ENCODE peak calls at places on chromosomes 16 and 17, in four cellular contexts. Y, X, K and E are unnamed samples.

GRCh38 chr17:44112284-44113280 is 10.9 kb downstream of the HDAC5 start:
- DNase-seq in Y (no peak), X (peak; percentile 45), K (no peak), E (no peak)

GRCh38 chr17:27666831-27667560 is 36.0 kb downstream of the LGALS9 start:
- DNase-seq in Y (no peak), X (no peak), K (no peak), E (no peak)

GRCh38 chr16:19936431-19936830 is 51.8 kb upstream of the GPRC5B start:
- DNase-seq in Y (no peak), X (no peak), K (no peak), E (no peak)

GRCh38 chr16:9092963-9093477 is 1.6 kb downstream of the HAPSTR1 start:
- DNase-seq in Y (no peak), X (no peak), K (no peak), E (no peak)

GRCh38 chr16:2490190-2491105 is 15.5 kb downstream of the TBC1D24 start:
- DNase-seq in Y (no peak), X (no peak), K (no peak), E (no peak)

GRCh38 chr16:73060216-73060615 is 12.3 kb upstream of the ZFHX3 start:
- DNase-seq in Y (no peak), X (no peak), K (no peak), E (no peak)

GRCh38 chr17:82871056-82871775 is 31.4 kb upstream of the ZNF750 start:
- DNase-seq in Y (no peak), X (peak; percentile 72), K (no peak), E (no peak)

GRCh38 chr16:89855986-89856385 is 17.4 kb upstream of the TCF25 start:
- DNase-seq in Y (no peak), X (no peak), K (no peak), E (no peak)

GRCh38 chr16:10981697-10982216 is 37.4 kb downstream of the CLEC16A start:
- DNase-seq in Y (no peak), X (peak; percentile 84), K (no peak), E (peak; percentile 45)

GRCh38 chr17:62869885-62870580 is 61.9 kb upstream of the MARCHF10 start:
- DNase-seq in Y (no peak), X (peak; percentile 87), K (peak; percentile 70), E (no peak)

GRCh38 chr17:75783069-75783783 is 1.4 kb upstream of the UNK start:
- DNase-seq in Y (no peak), X (peak; percentile 89), K (no peak), E (no peak)

GRCh38 chr17:79399610-79400144 is 211.2 kb downstream of the RBFOX3 start:
- DNase-seq in Y (no peak), X (no peak), K (no peak), E (no peak)

GRCh38 chr17:47802341-47803022 is 19.1 kb downstream of the OSBPL7 start:
- DNase-seq in Y (no peak), X (peak; percentile 71), K (no peak), E (peak; percentile 47)

GRCh38 chr16:82396509-82396908 is 226.5 kb upstream of the MPHOSPH6 start:
- DNase-seq in Y (no peak), X (no peak), K (no peak), E (no peak)

GRCh38 chr17:74227681-74228080 is 14.3 kb downstream of the TTYH2 start:
- DNase-seq in Y (no peak), X (no peak), K (no peak), E (no peak)

GRCh38 chr17:28076138-28076537 is 33.7 kb downstream of the NLK start:
- DNase-seq in Y (no peak), X (no peak), K (no peak), E (no peak)

GRCh38 chr17:61536417-61536955 is 54.5 kb downstream of the NACA2 start:
- DNase-seq in Y (no peak), X (no peak), K (no peak), E (no peak)

GRCh38 chr17:35729405-35729833 is 2.0 kb upstream of the RASL10B start:
- DNase-seq in Y (no peak), X (no peak), K (no peak), E (no peak)

GRCh38 chr16:11985250-11985649 is 8.7 kb downstream of the SNX29 start:
- DNase-seq in Y (no peak), X (no peak), K (no peak), E (no peak)

GRCh38 chr16:66409156-66409555 is 17.9 kb upstream of the BEAN1 start:
- DNase-seq in Y (peak; percentile 51), X (peak; percentile 83), K (peak; percentile 18), E (no peak)

GRCh38 chr17:560379-560935 is 154.2 kb downstream of the VPS53 start:
- DNase-seq in Y (no peak), X (peak; percentile 58), K (no peak), E (no peak)

GRCh38 chr16:11361751-11362742 is 16.8 kb downstream of the RMI2 start:
- DNase-seq in Y (no peak), X (no peak), K (no peak), E (no peak)

GRCh38 chr17:39169101-39169500 is 3.1 kb upstream of the ARL5C start:
- DNase-seq in Y (no peak), X (no peak), K (no peak), E (no peak)

GRCh38 chr17:13538841-13539411 is 62.8 kb downstream of the HS3ST3A1 start:
- DNase-seq in Y (no peak), X (no peak), K (no peak), E (no peak)

GRCh38 chr17:39001703-39002637 is 34.8 kb upstream of the FBXO47 start:
- DNase-seq in Y (peak; percentile 42), X (peak; percentile 89), K (peak; percentile 82), E (no peak)

GRCh38 chr17:49995055-49995738 is at the start of gene DLX3:
- DNase-seq in Y (no peak), X (peak; percentile 89), K (peak; percentile 17), E (no peak)